ENCODE peak calls at places on chromosomes 13 and 19, in five cellular contexts. E is heart left ventricle, L is left lobe of liver, M is right lobe of liver, J is Right ventricle myocardium inferior. Z is an unnamed sample.
A peak's percentile ranks its signal among the peaks of the same experiment; 100 is the strongest.

GRCh38 chr19:49155005-49155826 is at the start of gene HRC:
- ATAC-seq in E (peak; percentile 70), L (no peak), M (no peak), J (peak; percentile 70), Z (no peak)

GRCh38 chr19:13238891-13239534 is 88.8 kb downstream of the IER2 start:
- ATAC-seq in E (no peak), L (no peak), M (no peak), J (no peak), Z (no peak)

GRCh38 chr13:80881495-80882482 is 540.9 kb upstream of the SPRY2 start:
- ATAC-seq in E (no peak), L (no peak), M (no peak), J (peak; percentile 57), Z (peak; percentile 36)

GRCh38 chr19:782195-783043 is 14.8 kb upstream of the PTBP1 start:
- ATAC-seq in E (peak; percentile 54), L (peak; percentile 29), M (peak; percentile 55), J (peak; percentile 20), Z (peak; percentile 18)

GRCh38 chr19:58044391-58044790 is 10.6 kb downstream of the ZSCAN1 start:
- ATAC-seq in E (no peak), L (no peak), M (no peak), J (no peak), Z (no peak)

GRCh38 chr13:73825143-73825542 is 309.1 kb downstream of the KLF12 start:
- ATAC-seq in E (no peak), L (no peak), M (no peak), J (no peak), Z (no peak)

GRCh38 chr19:45469835-45470146 is 2.0 kb downstream of the FOSB start:
- ATAC-seq in E (peak; percentile 76), L (peak; percentile 72), M (no peak), J (peak; percentile 74), Z (no peak)

GRCh38 chr13:114109646-114110045 is 22.8 kb downstream of the RASA3 start:
- ATAC-seq in E (no peak), L (no peak), M (no peak), J (no peak), Z (no peak)

GRCh38 chr13:98741741-98742435 is 10.6 kb downstream of the SLC15A1 start:
- ATAC-seq in E (no peak), L (peak; percentile 86), M (peak; percentile 81), J (no peak), Z (no peak)

GRCh38 chr19:6674868-6675305 is 4.9 kb upstream of the TNFSF14 start:
- ATAC-seq in E (peak; percentile 61), L (peak; percentile 6), M (peak; percentile 10), J (no peak), Z (peak; percentile 38)

GRCh38 chr19:13783565-13784500 is 9.6 kb downstream of the C19orf53 start:
- ATAC-seq in E (no peak), L (no peak), M (no peak), J (no peak), Z (no peak)